ENCODE peak calls at places on chromosomes 16 and 17, in four cellular contexts. I is IMR-90, M is pancreas, U is fibroblast of lung. Z is an unnamed sample.

GRCh38 chr17:18182190-18182977 is 1.2 kb upstream of the ALKBH5 start:
- DNase-seq in I (no peak), M (peak), U (no peak), Z (no peak)

GRCh38 chr17:76506408-76507328 is 5.4 kb upstream of the RHBDF2 start:
- DNase-seq in I (peak), M (peak), U (peak), Z (no peak)

GRCh38 chr17:5874486-5874885 is 195.7 kb upstream of the WSCD1 start:
- DNase-seq in I (no peak), M (no peak), U (peak), Z (no peak)

GRCh38 chr17:42548070-42548837 is 4.5 kb upstream of the HSD17B1 start:
- DNase-seq in I (no peak), M (peak), U (peak), Z (no peak)

GRCh38 chr16:10111156-10111761 is 71.0 kb downstream of the GRIN2A start:
- DNase-seq in I (no peak), M (no peak), U (no peak), Z (no peak)

GRCh38 chr16:67982011-67982696 is 1.9 kb upstream of the DPEP3 start:
- DNase-seq in I (no peak), M (no peak), U (no peak), Z (no peak)

GRCh38 chr17:79664925-79665738 is 54.3 kb upstream of the RBFOX3 start:
- DNase-seq in I (no peak), M (peak), U (no peak), Z (no peak)

GRCh38 chr17:67461228-67461780 is 84.2 kb downstream of the PITPNC1 start:
- DNase-seq in I (no peak), M (no peak), U (no peak), Z (no peak)

GRCh38 chr17:48997827-48998556 is 807 bp downstream of the IGF2BP1 start:
- DNase-seq in I (no peak), M (no peak), U (peak), Z (no peak)

GRCh38 chr17:66073384-66073783 is 118.5 kb downstream of the CEP112 start:
- DNase-seq in I (no peak), M (no peak), U (no peak), Z (no peak)

GRCh38 chr17:79844869-79845600 is 5.8 kb upstream of the CBX4 start:
- DNase-seq in I (no peak), M (peak), U (no peak), Z (no peak)

GRCh38 chr17:71455219-71455618 is 665.6 kb upstream of the SOX9 start:
- DNase-seq in I (no peak), M (no peak), U (no peak), Z (no peak)

GRCh38 chr16:65624696-65625095 is 502.8 kb upstream of the CDH11 start:
- DNase-seq in I (no peak), M (no peak), U (peak), Z (peak)

GRCh38 chr17:17545031-17545820 is 46.3 kb downstream of the PEMT start:
- DNase-seq in I (peak), M (no peak), U (peak), Z (peak)

GRCh38 chr16:11152677-11153321 is 103.2 kb downstream of the SOCS1 start:
- DNase-seq in I (no peak), M (no peak), U (no peak), Z (no peak)

GRCh38 chr17:73255671-73256181 is 6.0 kb downstream of the CPSF4L start:
- DNase-seq in I (peak), M (peak), U (peak), Z (no peak)

GRCh38 chr16:15644306-15644961 is 1.5 kb upstream of the MARF1 start:
- DNase-seq in I (no peak), M (no peak), U (peak), Z (peak)

GRCh38 chr17:38326996-38327792 is 16.6 kb downstream of the GPR179 start:
- DNase-seq in I (no peak), M (no peak), U (no peak), Z (no peak)

GRCh38 chr17:2711608-2712299 is at the start of gene CLUH:
- DNase-seq in I (peak), M (peak), U (peak), Z (peak)

GRCh38 chr17:19307521-19307920 is 55.0 kb downstream of the B9D1 start:
- DNase-seq in I (no peak), M (no peak), U (no peak), Z (no peak)

GRCh38 chr16:75868636-75869389 is 142.5 kb upstream of the CPHXL start:
- DNase-seq in I (no peak), M (no peak), U (no peak), Z (no peak)

GRCh38 chr17:6305613-6306360 is 129.1 kb downstream of the AIPL1 start:
- DNase-seq in I (no peak), M (no peak), U (no peak), Z (no peak)

GRCh38 chr17:74008196-74008595 is 195.3 kb upstream of the RPL38 start:
- DNase-seq in I (no peak), M (no peak), U (no peak), Z (no peak)

GRCh38 chr16:79677799-79678525 is 77.4 kb upstream of the MAF start:
- DNase-seq in I (no peak), M (no peak), U (peak), Z (no peak)

GRCh38 chr17:76791053-76791980 is 53.4 kb downstream of the MFSD11 start:
- DNase-seq in I (peak), M (peak), U (peak), Z (no peak)

GRCh38 chr17:33854596-33854995 is 400.5 kb upstream of the CCL2 start:
- DNase-seq in I (no peak), M (no peak), U (peak), Z (no peak)

GRCh38 chr16:70660672-70661350 is 14.5 kb downstream of the IL34 start:
- DNase-seq in I (no peak), M (no peak), U (no peak), Z (no peak)

GRCh38 chr17:39618252-39618913 is 8.4 kb upstream of the PPP1R1B start:
- DNase-seq in I (no peak), M (no peak), U (no peak), Z (no peak)

GRCh38 chr17:76240461-76241204 is at the start of gene RNF157:
- DNase-seq in I (peak), M (peak), U (peak), Z (no peak)

GRCh38 chr17:7191571-7192270 is 12.6 kb upstream of the ASGR1 start:
- DNase-seq in I (peak), M (peak), U (peak), Z (no peak)

GRCh38 chr17:77880702-77881450 is 77.6 kb upstream of the TNRC6C start:
- DNase-seq in I (no peak), M (no peak), U (no peak), Z (no peak)

GRCh38 chr17:8376302-8377067 is at the start of gene KRABD2:
- DNase-seq in I (peak), M (peak), U (peak), Z (no peak)

GRCh38 chr17:30343741-30344140 is 9.9 kb upstream of the TMIGD1 start:
- DNase-seq in I (no peak), M (no peak), U (no peak), Z (no peak)

GRCh38 chr16:70364399-70364798 is 17.7 kb downstream of the DDX19A start:
- DNase-seq in I (no peak), M (no peak), U (no peak), Z (no peak)

GRCh38 chr16:68286153-68287074 is 22.1 kb downstream of the SLC7A6 start:
- DNase-seq in I (no peak), M (no peak), U (no peak), Z (no peak)

GRCh38 chr17:80414508-80414802 is 512 bp upstream of the ENDOV start:
- DNase-seq in I (no peak), M (no peak), U (peak), Z (no peak)

DNA sequence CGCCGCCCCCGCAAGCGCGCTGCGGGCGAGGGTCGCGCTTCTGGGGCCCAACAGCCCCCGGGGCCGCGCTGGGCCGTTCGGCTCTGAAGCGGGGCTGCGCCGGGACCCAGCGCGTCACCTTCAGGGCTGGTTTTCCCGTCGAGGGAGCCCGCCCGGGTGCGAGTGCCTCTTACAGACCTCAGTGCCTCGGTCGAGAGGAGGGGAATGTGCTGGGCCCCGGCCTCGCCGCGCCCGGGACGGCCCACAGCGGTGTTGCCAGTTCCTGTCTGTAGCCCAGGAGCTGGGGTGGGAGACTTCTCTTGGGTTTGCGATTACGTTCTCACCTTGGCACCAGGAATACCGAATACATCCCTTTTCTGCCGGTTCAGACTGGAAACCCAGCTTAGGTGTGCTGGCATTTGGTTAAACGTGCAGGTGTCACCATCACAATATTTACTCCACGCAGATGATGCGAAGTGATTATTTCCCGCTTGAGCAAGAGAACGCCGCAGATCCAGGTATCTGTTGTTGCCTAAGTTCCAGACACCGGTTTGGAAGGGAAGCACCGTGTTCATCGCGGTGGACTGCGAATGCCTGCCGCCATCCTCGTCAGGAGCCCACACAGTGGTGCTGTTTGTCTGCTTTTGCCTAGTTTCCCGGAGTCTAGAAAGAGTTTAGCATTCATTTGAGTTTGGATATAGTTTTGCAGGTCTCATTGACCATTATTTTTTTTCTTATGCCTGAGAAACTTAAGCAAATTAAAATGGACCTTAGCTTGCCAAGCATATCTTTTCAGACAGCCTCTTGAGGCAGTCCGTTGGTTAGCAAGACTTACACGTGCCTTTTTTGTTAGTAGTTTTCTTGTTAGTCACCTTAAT is 915 bp downstream of the MAP1LC3B start:
- DNase-seq in I (peak), M (peak), U (peak), Z (no peak)
- TF ChIP-seq CTCF in I (peak), M (no peak), U (peak), Z (peak)

GRCh38 chr16:2016407-2016922 is 3.1 kb upstream of the NPW start:
- DNase-seq in I (no peak), M (no peak), U (no peak), Z (no peak)

GRCh38 chr16:2022723-2023097 is 3.1 kb downstream of the NPW start:
- DNase-seq in I (peak), M (peak), U (peak), Z (no peak)

GRCh38 chr16:2019500-2019899 is at the start of gene NPW:
- DNase-seq in I (no peak), M (peak), U (no peak), Z (no peak)

GRCh38 chr16:2023098-2023925 is 3.4 kb upstream of the NHERF2 start:
- DNase-seq in I (peak), M (peak), U (peak), Z (no peak)

DNA sequence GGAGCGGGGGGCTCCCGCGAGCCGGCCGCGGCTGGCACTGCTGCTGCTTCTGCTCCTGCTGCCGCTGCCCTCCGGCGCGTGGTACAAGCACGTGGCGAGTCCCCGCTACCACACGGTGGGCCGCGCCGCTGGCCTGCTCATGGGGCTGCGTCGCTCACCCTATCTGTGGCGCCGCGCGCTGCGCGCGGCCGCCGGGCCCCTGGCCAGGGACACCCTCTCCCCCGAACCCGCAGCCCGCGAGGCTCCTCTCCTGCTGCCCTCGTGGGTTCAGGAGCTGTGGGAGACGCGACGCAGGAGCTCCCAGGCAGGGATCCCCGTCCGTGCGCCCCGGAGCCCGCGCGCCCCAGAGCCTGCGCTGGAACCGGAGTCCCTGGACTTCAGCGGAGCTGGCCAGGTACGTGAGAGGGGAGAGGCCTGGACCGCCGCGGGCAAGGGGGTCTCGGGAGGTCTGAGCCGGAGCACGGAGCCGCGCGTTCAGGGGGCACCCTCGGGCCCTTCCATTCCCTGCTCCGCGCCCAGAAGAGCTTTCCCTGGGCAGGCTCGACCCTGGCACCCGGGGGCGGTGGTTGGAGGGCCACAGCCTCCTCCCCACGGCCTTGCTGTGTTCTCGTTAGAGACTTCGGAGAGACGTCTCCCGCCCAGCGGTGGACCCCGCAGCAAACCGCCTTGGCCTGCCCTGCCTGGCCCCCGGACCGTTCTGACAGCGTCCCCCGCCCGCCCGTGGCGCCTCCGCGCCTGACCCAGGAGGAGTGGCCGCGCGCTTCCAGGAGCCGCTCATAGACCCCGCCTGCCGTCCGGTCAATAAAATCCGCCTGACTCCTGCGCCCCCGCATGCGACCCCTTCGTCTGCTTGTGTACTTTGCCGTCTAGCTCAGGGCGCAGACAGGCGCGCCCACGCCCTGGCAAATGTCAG is 590 bp downstream of the NPW start:
- DNase-seq in I (no peak), M (no peak), U (no peak), Z (no peak)
- H3K4me3 ChIP-seq in I (no peak), M (peak), U (no peak), Z (no peak)

DNA sequence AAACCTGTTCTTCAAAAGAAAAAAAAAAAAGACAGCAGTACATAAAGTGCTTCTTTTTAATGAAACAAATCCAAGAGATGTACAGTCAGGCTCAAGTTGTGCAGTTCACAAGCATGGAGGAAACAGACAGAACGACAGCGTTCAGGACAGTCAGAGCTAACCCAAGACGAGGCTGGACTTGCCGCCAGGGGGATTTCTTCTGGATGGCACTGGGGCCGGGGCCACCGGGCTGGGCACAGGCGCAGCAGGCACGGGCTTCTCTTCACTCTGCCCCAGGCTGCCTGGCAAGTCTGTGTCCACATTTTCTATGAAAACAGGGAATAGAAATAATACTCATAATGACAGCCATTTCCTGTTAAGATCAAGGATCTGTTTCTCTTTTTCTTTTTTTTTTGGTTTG is 4.4 kb upstream of the NT5C start:
- DNase-seq in I (no peak), M (no peak), U (no peak), Z (no peak)
- TF ChIP-seq CTCF in I (no peak), M (no peak), U (no peak), Z (no peak)

GRCh38 chr16:4499196-4499555 is 23.0 kb downstream of the HMOX2 start:
- DNase-seq in I (no peak), M (no peak), U (no peak), Z (no peak)

GRCh38 chr16:4498546-4499195 is 22.5 kb downstream of the HMOX2 start:
- DNase-seq in I (no peak), M (no peak), U (no peak), Z (no peak)

GRCh38 chr16:4500283-4500682 is 24.1 kb downstream of the HMOX2 start:
- DNase-seq in I (peak), M (no peak), U (peak), Z (no peak)

GRCh38 chr16:4505356-4506153 is 29.4 kb downstream of the HMOX2 start:
- DNase-seq in I (no peak), M (no peak), U (no peak), Z (no peak)

GRCh38 chr16:4501071-4501478 is 24.9 kb downstream of the HMOX2 start:
- DNase-seq in I (peak), M (no peak), U (peak), Z (no peak)
- H3K4me3 ChIP-seq in I (no peak), M (peak), U (peak), Z (no peak)